ENCODE peak calls at places on chromosomes 16 and 17, in seven cellular contexts. One of them, this sample, is unnamed.

GRCh38 chr16:10751291-10751697 is 7.7 kb downstream of the NUBP1 start:
- DNase-seq in heart right ventricle: no peak
- DNase-seq in neuronal stem cell: no peak
- DNase-seq in fibroblast of lung: no peak
- DNase-seq in tibial artery: no peak
- DNase-seq in psoas muscle: no peak
- DNase-seq in thyroid gland: no peak
- DNase-seq in this sample: no peak

GRCh38 chr17:39192901-39193300 is 4.6 kb downstream of the CACNB1 start:
- DNase-seq in tibial artery: no peak
- DNase-seq in neuronal stem cell: no peak
- DNase-seq in heart right ventricle: no peak
- DNase-seq in thyroid gland: no peak
- DNase-seq in psoas muscle: no peak
- DNase-seq in fibroblast of lung: no peak
- DNase-seq in this sample: no peak

GRCh38 chr17:81245024-81245664 is 6.0 kb downstream of the NDUFAF8 start:
- DNase-seq in thyroid gland: no peak
- DNase-seq in neuronal stem cell: no peak
- DNase-seq in tibial artery: no peak
- DNase-seq in fibroblast of lung: peak; percentile 44
- DNase-seq in psoas muscle: peak; percentile 35
- DNase-seq in heart right ventricle: no peak
- DNase-seq in this sample: peak; percentile 42

GRCh38 chr17:30005709-30006320 is 64.4 kb downstream of the EFCAB5 start:
- DNase-seq in heart right ventricle: no peak
- DNase-seq in thyroid gland: no peak
- DNase-seq in neuronal stem cell: no peak
- DNase-seq in tibial artery: no peak
- DNase-seq in fibroblast of lung: peak; percentile 68
- DNase-seq in psoas muscle: no peak
- DNase-seq in this sample: no peak

GRCh38 chr16:54928421-54929089 is 2.1 kb upstream of the IRX5 start:
- DNase-seq in tibial artery: peak; percentile 69
- DNase-seq in thyroid gland: peak; percentile 43
- DNase-seq in neuronal stem cell: peak; percentile 30
- DNase-seq in psoas muscle: peak; percentile 85
- DNase-seq in fibroblast of lung: peak; percentile 33
- DNase-seq in heart right ventricle: peak; percentile 77
- DNase-seq in this sample: peak; percentile 80

GRCh38 chr17:7650509-7651096 is at the start of gene ATP1B2:
- DNase-seq in heart right ventricle: peak; percentile 68
- DNase-seq in thyroid gland: peak; percentile 85
- DNase-seq in neuronal stem cell: peak; percentile 89
- DNase-seq in psoas muscle: peak; percentile 76
- DNase-seq in fibroblast of lung: peak; percentile 7
- DNase-seq in tibial artery: peak; percentile 59
- DNase-seq in this sample: peak; percentile 86

GRCh38 chr16:49026566-49026965 is 255.1 kb downstream of the CBLN1 start:
- DNase-seq in neuronal stem cell: no peak
- DNase-seq in tibial artery: no peak
- DNase-seq in fibroblast of lung: no peak
- DNase-seq in psoas muscle: no peak
- DNase-seq in thyroid gland: no peak
- DNase-seq in heart right ventricle: no peak
- DNase-seq in this sample: no peak

GRCh38 chr17:47714773-47715396 is 18.2 kb upstream of the TBX21 start:
- DNase-seq in heart right ventricle: no peak
- DNase-seq in psoas muscle: no peak
- DNase-seq in fibroblast of lung: no peak
- DNase-seq in neuronal stem cell: no peak
- DNase-seq in tibial artery: no peak
- DNase-seq in thyroid gland: no peak
- DNase-seq in this sample: no peak

GRCh38 chr17:63488851-63489250 is 12.0 kb downstream of the ACE start:
- DNase-seq in psoas muscle: no peak
- DNase-seq in tibial artery: no peak
- DNase-seq in fibroblast of lung: no peak
- DNase-seq in heart right ventricle: no peak
- DNase-seq in thyroid gland: no peak
- DNase-seq in neuronal stem cell: no peak
- DNase-seq in this sample: no peak

GRCh38 chr17:263271-263670 is 81.8 kb upstream of the DOC2B start:
- DNase-seq in psoas muscle: no peak
- DNase-seq in neuronal stem cell: no peak
- DNase-seq in heart right ventricle: no peak
- DNase-seq in thyroid gland: no peak
- DNase-seq in tibial artery: no peak
- DNase-seq in fibroblast of lung: no peak
- DNase-seq in this sample: no peak

GRCh38 chr16:58494981-58495860 is 4.7 kb upstream of the NDRG4 start:
- DNase-seq in psoas muscle: no peak
- DNase-seq in tibial artery: peak; percentile 64
- DNase-seq in fibroblast of lung: peak; percentile 97
- DNase-seq in heart right ventricle: peak; percentile 95
- DNase-seq in thyroid gland: peak; percentile 54
- DNase-seq in neuronal stem cell: peak; percentile 97
- DNase-seq in this sample: peak; percentile 81

GRCh38 chr16:69921125-69921524 is 30.0 kb upstream of the CLEC18A start:
- DNase-seq in tibial artery: no peak
- DNase-seq in heart right ventricle: no peak
- DNase-seq in thyroid gland: no peak
- DNase-seq in psoas muscle: no peak
- DNase-seq in fibroblast of lung: peak; percentile 51
- DNase-seq in neuronal stem cell: no peak
- DNase-seq in this sample: no peak

GRCh38 chr16:24139282-24139681 is 116.9 kb upstream of the CACNG3 start:
- DNase-seq in thyroid gland: no peak
- DNase-seq in fibroblast of lung: no peak
- DNase-seq in tibial artery: no peak
- DNase-seq in psoas muscle: no peak
- DNase-seq in neuronal stem cell: no peak
- DNase-seq in heart right ventricle: no peak
- DNase-seq in this sample: no peak

GRCh38 chr17:40625311-40625710 is 22.3 kb downstream of the SMARCE1 start:
- DNase-seq in fibroblast of lung: no peak
- DNase-seq in heart right ventricle: no peak
- DNase-seq in tibial artery: no peak
- DNase-seq in thyroid gland: no peak
- DNase-seq in neuronal stem cell: no peak
- DNase-seq in psoas muscle: no peak
- DNase-seq in this sample: no peak

GRCh38 chr17:4598776-4599504 is 14.6 kb downstream of the SMTNL2 start:
- DNase-seq in neuronal stem cell: no peak
- DNase-seq in tibial artery: peak; percentile 52
- DNase-seq in fibroblast of lung: no peak
- DNase-seq in thyroid gland: peak; percentile 8
- DNase-seq in heart right ventricle: peak; percentile 59
- DNase-seq in psoas muscle: peak; percentile 90
- DNase-seq in this sample: peak; percentile 71

GRCh38 chr17:45098869-45099616 is 33.3 kb downstream of the PLCD3 start:
- DNase-seq in thyroid gland: peak; percentile 94
- DNase-seq in psoas muscle: peak; percentile 95
- DNase-seq in fibroblast of lung: peak; percentile 58
- DNase-seq in neuronal stem cell: peak; percentile 74
- DNase-seq in heart right ventricle: peak; percentile 87
- DNase-seq in tibial artery: peak; percentile 94
- DNase-seq in this sample: peak; percentile 96

GRCh38 chr17:58231644-58232043 is 6.7 kb upstream of the LPO start:
- DNase-seq in neuronal stem cell: no peak
- DNase-seq in fibroblast of lung: peak; percentile 47
- DNase-seq in thyroid gland: no peak
- DNase-seq in tibial artery: no peak
- DNase-seq in psoas muscle: no peak
- DNase-seq in heart right ventricle: no peak
- DNase-seq in this sample: no peak

DNA sequence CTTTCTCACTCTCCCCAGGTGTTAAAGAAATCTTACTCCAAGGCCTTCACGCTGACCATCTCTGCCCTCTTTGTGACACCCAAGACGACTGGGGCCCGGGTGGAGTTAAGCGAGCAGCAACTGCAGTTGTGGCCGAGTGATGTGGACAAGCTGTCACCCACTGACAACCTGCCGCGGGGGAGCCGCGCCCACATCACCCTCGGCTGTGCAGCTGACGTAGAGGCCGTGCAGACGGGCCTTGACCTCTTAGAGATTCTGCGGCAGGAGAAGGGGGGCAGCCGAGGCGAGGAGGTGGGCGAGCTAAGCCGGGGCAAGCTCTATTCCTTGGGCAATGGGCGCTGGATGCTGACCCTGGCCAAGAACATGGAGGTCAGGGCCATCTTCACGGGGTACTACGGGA is 6.9 kb downstream of the CNP start:
- DNase-seq in psoas muscle: peak; percentile 61
- DNase-seq in fibroblast of lung: no peak
- DNase-seq in tibial artery: no peak
- DNase-seq in thyroid gland: no peak
- DNase-seq in heart right ventricle: no peak
- DNase-seq in neuronal stem cell: no peak
- DNase-seq in this sample: no peak
- H3K4me3 ChIP-seq in psoas muscle: peak overlapping the region; percentile 15
- H3K4me3 ChIP-seq in fibroblast of lung: no peak overlapping the region
- H3K4me3 ChIP-seq in tibial artery: no peak overlapping the region
- H3K4me3 ChIP-seq in thyroid gland: no peak overlapping the region
- H3K4me3 ChIP-seq in heart right ventricle: no peak overlapping the region
- H3K4me3 ChIP-seq in neuronal stem cell: peak overlapping the region; percentile 50
- H3K4me3 ChIP-seq in this sample: no peak overlapping the region

GRCh38 chr17:42303694-42304093 is 15.4 kb downstream of the STAT5A start:
- DNase-seq in fibroblast of lung: no peak
- DNase-seq in psoas muscle: no peak
- DNase-seq in heart right ventricle: no peak
- DNase-seq in thyroid gland: no peak
- DNase-seq in tibial artery: no peak
- DNase-seq in neuronal stem cell: no peak
- DNase-seq in this sample: no peak

GRCh38 chr17:42307362-42307927 is 19.1 kb downstream of the STAT5A start:
- DNase-seq in neuronal stem cell: no peak
- DNase-seq in thyroid gland: no peak
- DNase-seq in heart right ventricle: no peak
- DNase-seq in tibial artery: no peak
- DNase-seq in psoas muscle: no peak
- DNase-seq in fibroblast of lung: no peak
- DNase-seq in this sample: no peak

GRCh38 chr17:42306385-42306667 is 18.0 kb downstream of the STAT5A start:
- DNase-seq in psoas muscle: no peak
- DNase-seq in thyroid gland: no peak
- DNase-seq in tibial artery: no peak
- DNase-seq in neuronal stem cell: no peak
- DNase-seq in fibroblast of lung: no peak
- DNase-seq in heart right ventricle: no peak
- DNase-seq in this sample: no peak

GRCh38 chr17:42305543-42306384 is 17.5 kb downstream of the STAT5A start:
- DNase-seq in tibial artery: no peak
- DNase-seq in thyroid gland: no peak
- DNase-seq in heart right ventricle: no peak
- DNase-seq in fibroblast of lung: no peak
- DNase-seq in neuronal stem cell: no peak
- DNase-seq in psoas muscle: no peak
- DNase-seq in this sample: no peak

DNA sequence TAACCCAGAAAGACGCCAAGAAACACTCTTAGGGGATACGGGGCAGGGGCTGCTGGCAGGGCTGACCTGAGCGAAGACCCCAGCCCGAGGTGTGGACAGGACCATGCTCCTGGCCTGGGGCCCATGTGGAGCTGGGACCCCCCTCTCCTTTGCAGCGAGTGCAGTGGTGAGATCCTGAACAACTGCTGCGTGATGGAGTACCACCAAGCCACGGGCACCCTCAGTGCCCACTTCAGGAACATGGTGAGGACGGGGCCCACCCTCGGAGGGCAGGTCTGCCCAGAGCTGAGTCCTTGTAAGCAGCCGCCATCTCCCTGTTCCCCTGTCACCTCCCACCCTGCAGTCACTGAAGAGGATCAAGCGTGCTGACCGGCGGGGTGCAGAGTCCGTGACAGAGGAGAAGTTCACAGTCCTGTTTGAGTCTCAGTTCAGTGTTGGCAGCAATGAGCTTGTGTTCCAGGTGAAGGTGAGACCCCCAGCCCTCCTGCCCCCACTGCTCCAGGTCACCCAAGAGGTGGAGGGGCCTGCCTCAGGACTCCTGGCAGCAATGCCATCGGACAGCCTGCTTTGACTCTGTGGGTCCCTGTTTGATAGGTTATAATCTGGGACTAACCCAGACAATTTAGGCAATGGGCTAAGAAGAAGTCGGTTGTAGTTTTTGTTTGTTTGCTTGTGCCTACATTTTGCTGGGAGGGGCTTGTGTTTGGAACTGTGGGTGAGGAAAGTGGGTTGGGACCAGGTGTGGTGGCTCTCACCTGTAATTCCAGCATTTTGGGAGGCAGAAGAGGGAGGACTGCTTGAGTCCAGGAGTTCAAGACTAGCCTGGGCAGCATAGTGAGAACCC is 16.1 kb downstream of the STAT5A start:
- DNase-seq in fibroblast of lung: no peak
- DNase-seq in neuronal stem cell: no peak
- DNase-seq in tibial artery: no peak
- DNase-seq in thyroid gland: no peak
- DNase-seq in psoas muscle: no peak
- DNase-seq in heart right ventricle: no peak
- DNase-seq in this sample: no peak
- H3K36me3 ChIP-seq in fibroblast of lung: no peaks in the 10 kb centered on the region
- H3K36me3 ChIP-seq in neuronal stem cell: no peaks in the 10 kb centered on the region
- H3K36me3 ChIP-seq in tibial artery: peaks cover 87% of the 10 kb centered on the region
- H3K36me3 ChIP-seq in thyroid gland: peaks cover 29% of the 10 kb centered on the region
- H3K36me3 ChIP-seq in psoas muscle: peaks cover 78% of the 10 kb centered on the region
- H3K36me3 ChIP-seq in heart right ventricle: no peaks in the 10 kb centered on the region
- H3K36me3 ChIP-seq in this sample: peaks cover 2% of the 10 kb centered on the region

DNA sequence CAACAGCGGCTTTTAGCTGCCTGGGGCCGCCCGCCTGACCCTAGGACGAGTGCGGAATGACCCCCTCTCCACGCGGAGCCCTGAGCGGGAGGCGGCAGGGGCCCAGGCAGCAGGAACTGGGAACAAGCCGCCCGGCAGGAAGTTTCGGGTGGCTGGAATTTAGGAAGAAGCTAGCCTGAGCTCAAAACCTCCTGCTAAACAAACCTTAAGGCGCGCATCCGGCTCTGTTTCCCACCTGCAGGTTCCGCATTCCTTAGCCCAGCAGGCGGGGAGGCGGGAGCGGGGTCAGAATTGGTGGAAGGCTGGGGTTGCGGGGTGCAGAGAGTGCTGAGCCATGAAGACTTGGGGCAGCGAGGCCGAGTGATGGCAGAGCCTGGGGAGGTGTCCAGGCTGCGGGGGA is 813.9 kb downstream of the KCNJ18 start:
- DNase-seq in psoas muscle: no peak
- DNase-seq in tibial artery: no peak
- DNase-seq in neuronal stem cell: no peak
- DNase-seq in thyroid gland: no peak
- DNase-seq in heart right ventricle: no peak
- DNase-seq in fibroblast of lung: no peak
- DNase-seq in this sample: no peak
- H3K9me3 ChIP-seq in psoas muscle: no peaks in the 10 kb centered on the region
- H3K9me3 ChIP-seq in tibial artery: no peaks in the 10 kb centered on the region
- H3K9me3 ChIP-seq in neuronal stem cell: peaks cover 22% of the 10 kb centered on the region
- H3K9me3 ChIP-seq in thyroid gland: no peaks in the 10 kb centered on the region
- H3K9me3 ChIP-seq in heart right ventricle: peaks cover 52% of the 10 kb centered on the region
- H3K9me3 ChIP-seq in fibroblast of lung: no peaks in the 10 kb centered on the region
- H3K9me3 ChIP-seq in this sample: no peaks in the 10 kb centered on the region

DNA sequence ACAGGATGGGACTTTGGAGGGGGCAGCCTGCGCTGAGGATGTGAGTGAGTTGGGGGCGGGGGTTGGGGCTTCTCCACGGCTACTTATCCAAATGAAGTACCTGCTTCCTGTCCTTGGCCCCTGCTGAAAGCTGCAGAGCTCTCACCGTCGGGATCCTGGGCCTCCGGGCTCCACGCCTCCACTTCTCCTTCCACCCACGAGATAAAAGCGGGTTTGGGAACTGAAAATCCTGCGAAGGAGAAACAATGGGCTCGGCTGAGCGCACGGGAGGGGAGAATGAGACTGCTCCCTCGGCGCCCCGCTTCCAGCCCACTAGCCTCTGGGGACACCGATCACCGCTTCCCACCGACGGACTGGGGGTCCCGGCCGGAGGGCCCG is 486 bp downstream of the ZNF785 start:
- DNase-seq in tibial artery: no peak
- DNase-seq in heart right ventricle: no peak
- DNase-seq in fibroblast of lung: peak; percentile 22
- DNase-seq in psoas muscle: no peak
- DNase-seq in neuronal stem cell: no peak
- DNase-seq in thyroid gland: peak; percentile 32
- DNase-seq in this sample: peak; percentile 56
- H3K4me3 ChIP-seq in tibial artery: peak overlapping the region; percentile 77
- H3K4me3 ChIP-seq in heart right ventricle: peak overlapping the region; percentile 74
- H3K4me3 ChIP-seq in fibroblast of lung: peak overlapping the region; percentile 95
- H3K4me3 ChIP-seq in psoas muscle: peak overlapping the region; percentile 81
- H3K4me3 ChIP-seq in neuronal stem cell: peak overlapping the region; percentile 91
- H3K4me3 ChIP-seq in thyroid gland: peak overlapping the region; percentile 23
- H3K4me3 ChIP-seq in this sample: peak overlapping the region; percentile 19

This sample was measured in aorta.